ENCODE peak calls at places on chromosomes 2 and 18, in five cellular contexts. Y, B, M, N and T are unnamed samples.
A peak's percentile ranks its signal among the peaks of the same experiment; 100 is the strongest.

GRCh38 chr2:222627764-222628163 is 28.1 kb downstream of the FARSB start:
- DNase-seq in M (no peak), B (no peak), N (no peak), Y (no peak), T (no peak)

GRCh38 chr18:49758263-49758610 is 55.1 kb downstream of the ACAA2 start:
- DNase-seq in B (no peak), M (no peak), Y (no peak), N (no peak), T (no peak)

GRCh38 chr18:75081486-75081885 is 127.5 kb downstream of the PTGR3 start:
- DNase-seq in N (no peak), M (no peak), B (no peak), Y (no peak), T (no peak)

GRCh38 chr2:182666674-182667320 is 49.3 kb upstream of the DNAJC10 start:
- DNase-seq in Y (peak; percentile 39), B (peak; percentile 12), M (peak; percentile 18), N (peak; percentile 50), T (no peak)

GRCh38 chr2:29189052-29189451 is 73.8 kb downstream of the CLIP4 start:
- DNase-seq in B (peak; percentile 16), M (no peak), N (no peak), Y (no peak), T (no peak)

GRCh38 chr18:46731316-46731715 is 25.5 kb downstream of the ST8SIA5 start:
- DNase-seq in N (no peak), B (no peak), Y (no peak), M (no peak), T (no peak)

GRCh38 chr2:71609441-71609840 is 156.1 kb downstream of the DYSF start:
- DNase-seq in M (no peak), Y (no peak), N (peak; percentile 77), B (peak; percentile 41), T (peak; percentile 85)

GRCh38 chr2:168583710-168584521 is 127.8 kb downstream of the CERS6 start:
- DNase-seq in M (no peak), N (peak; percentile 78), B (peak; percentile 69), Y (no peak), T (no peak)

GRCh38 chr2:12073217-12073852 is 326.9 kb downstream of the LPIN1 start:
- DNase-seq in B (no peak), Y (no peak), N (no peak), M (no peak), T (no peak)

GRCh38 chr2:48954935-48955334 is 199.4 kb downstream of the FSHR start:
- DNase-seq in N (no peak), M (no peak), B (no peak), Y (no peak), T (no peak)

GRCh38 chr2:231987088-231987788 is 25.7 kb downstream of the DIS3L2 start:
- DNase-seq in N (peak; percentile 17), B (peak; percentile 57), M (no peak), Y (no peak), T (no peak)

GRCh38 chr18:28027755-28028154 is 149.2 kb downstream of the CDH2 start:
- DNase-seq in N (no peak), B (no peak), M (no peak), Y (no peak), T (no peak)

GRCh38 chr18:33184178-33184577 is 256.3 kb downstream of the CCDC178 start:
- DNase-seq in Y (no peak), M (no peak), B (no peak), N (no peak), T (no peak)

GRCh38 chr2:172970660-172971059 is 105.0 kb upstream of the MAP3K20 start:
- DNase-seq in B (no peak), N (no peak), Y (no peak), M (no peak), T (no peak)

GRCh38 chr2:88709117-88709739 is 17.8 kb downstream of the RPIA start:
- DNase-seq in M (no peak), B (peak; percentile 4), Y (no peak), N (peak; percentile 63), T (peak; percentile 78)

GRCh38 chr2:174343638-174344455 is 9.1 kb downstream of the SP9 start:
- DNase-seq in M (no peak), Y (peak; percentile 57), N (no peak), B (no peak), T (no peak)
- TF ChIP-seq EZH2 in M (no peak), Y (peak; percentile 98), N (no peak), B (peak; percentile 100), T (no peak)

GRCh38 chr2:16208921-16209320 is 268.6 kb downstream of the MYCN start:
- DNase-seq in Y (no peak), B (no peak), N (no peak), M (no peak), T (no peak)

GRCh38 chr2:16207611-16208010 is 267.3 kb downstream of the MYCN start:
- DNase-seq in N (no peak), B (no peak), M (no peak), Y (no peak), T (no peak)

GRCh38 chr2:16207151-16207550 is 266.8 kb downstream of the MYCN start:
- DNase-seq in B (no peak), N (no peak), Y (no peak), M (no peak), T (no peak)

GRCh38 chr2:16209799-16210198 is 269.4 kb downstream of the MYCN start:
- DNase-seq in N (no peak), Y (no peak), M (no peak), B (no peak), T (no peak)

DNA sequence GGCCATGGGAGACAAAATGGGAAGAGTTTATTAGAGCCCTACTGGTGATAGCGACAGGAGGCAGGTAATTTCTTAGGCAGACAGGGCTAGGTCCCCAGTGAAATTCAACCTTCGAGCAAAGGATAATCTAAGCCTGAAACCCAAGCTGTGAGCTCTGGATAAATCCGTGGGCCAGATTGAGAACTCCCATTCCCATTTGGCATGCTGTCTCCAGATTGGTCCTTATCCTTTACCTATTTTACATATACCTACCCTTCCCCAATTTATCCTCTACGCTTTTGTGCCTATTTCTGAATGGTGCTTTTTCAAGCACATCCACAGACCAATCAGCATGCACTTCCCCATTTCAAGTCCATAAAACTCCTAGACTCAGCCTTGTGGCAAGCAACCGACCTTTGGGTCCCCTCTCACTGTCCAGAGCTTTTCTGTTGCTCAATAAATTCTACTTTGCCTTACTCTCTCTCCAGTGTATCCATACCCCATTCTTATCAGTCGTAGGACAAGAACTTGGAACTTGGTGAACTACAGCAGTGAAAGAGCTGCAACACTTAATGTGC is 268.0 kb downstream of the MYCN start:
- DNase-seq in M (no peak), B (no peak), Y (no peak), N (no peak), T (no peak)
- H3K9me3 ChIP-seq in M (no peaks in the 10 kb centered on the region), B (no peaks in the 10 kb centered on the region), Y (no peaks in the 10 kb centered on the region), N (no peaks in the 10 kb centered on the region), T (no peaks in the 10 kb centered on the region)

DNA sequence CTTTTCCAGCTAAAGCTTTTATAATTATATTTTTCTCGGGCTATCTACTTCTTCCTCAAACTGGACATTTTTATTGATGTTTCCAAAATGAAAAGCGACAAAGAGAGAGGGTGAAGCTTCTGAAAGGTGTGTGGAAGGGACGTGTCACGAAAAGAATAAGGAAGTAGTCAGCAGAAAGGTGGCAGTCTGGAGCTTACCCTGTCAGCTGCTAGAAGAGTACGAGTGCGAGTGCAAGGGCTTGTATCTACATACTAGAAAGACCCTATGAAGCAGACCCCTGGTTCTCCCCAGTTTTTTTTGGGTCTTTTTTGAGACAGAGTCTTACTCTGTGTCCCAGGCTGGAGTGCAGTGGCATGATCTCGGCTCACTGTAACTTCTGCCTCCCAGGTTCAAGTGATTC is 14.6 kb downstream of the FHL2 start:
- DNase-seq in B (no peak), M (no peak), N (no peak), Y (no peak), T (no peak)
- H3K27ac ChIP-seq in B (no peak overlapping the region), M (no peak overlapping the region), N (no peak overlapping the region), Y (no peak overlapping the region), T (no peak overlapping the region)

GRCh38 chr2:199310654-199311275 is 147.0 kb downstream of the SATB2 start:
- DNase-seq in M (no peak), N (no peak), B (no peak), Y (no peak), T (no peak)

GRCh38 chr2:199309973-199310372 is 147.8 kb downstream of the SATB2 start:
- DNase-seq in N (no peak), M (no peak), Y (peak; percentile 68), B (no peak), T (no peak)

GRCh38 chr2:199307461-199307860 is 150.3 kb downstream of the SATB2 start:
- DNase-seq in N (no peak), B (peak; percentile 23), Y (no peak), M (no peak), T (no peak)

GRCh38 chr2:199308567-199308966 is 149.2 kb downstream of the SATB2 start:
- DNase-seq in N (no peak), M (no peak), Y (no peak), B (no peak), T (no peak)

GRCh38 chr2:199309411-199309810 is 148.3 kb downstream of the SATB2 start:
- DNase-seq in B (no peak), M (no peak), N (no peak), Y (no peak), T (no peak)
- TF ChIP-seq EZH2 in B (no peak), M (no peak), N (no peak), Y (no peak), T (no peak)

GRCh38 chr2:95215018-95215612 is 7.8 kb downstream of the ZNF892 start:
- DNase-seq in B (no peak), M (no peak), Y (no peak), N (peak; percentile 13), T (no peak)

DNA sequence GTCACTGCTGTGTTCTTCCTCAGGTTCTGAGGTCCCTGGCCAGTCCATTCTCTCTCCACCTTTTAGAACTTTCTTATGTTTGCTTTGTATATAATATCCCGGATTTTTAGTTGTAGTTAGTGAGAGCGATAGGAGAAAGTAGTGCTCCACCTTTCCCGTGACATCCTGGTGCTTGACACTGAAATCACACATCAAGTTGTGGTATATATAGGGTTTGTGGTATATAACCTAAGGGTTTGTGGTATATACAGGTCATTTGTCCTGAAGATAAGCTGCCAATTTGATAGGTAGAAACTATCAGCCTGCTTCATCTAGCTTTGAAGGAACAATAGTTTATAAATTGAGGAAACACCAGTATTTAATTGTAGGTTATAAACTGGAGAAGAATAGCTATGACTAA is 13.1 kb downstream of the ZNF892 start:
- DNase-seq in B (no peak), Y (no peak), M (no peak), N (no peak), T (no peak)
- H3K9me3 ChIP-seq in B (peaks cover 50% of the 10 kb centered on the region), Y (peaks cover 64% of the 10 kb centered on the region), M (peaks cover 18% of the 10 kb centered on the region), N (peaks cover 11% of the 10 kb centered on the region), T (peaks cover 75% of the 10 kb centered on the region)

DNA sequence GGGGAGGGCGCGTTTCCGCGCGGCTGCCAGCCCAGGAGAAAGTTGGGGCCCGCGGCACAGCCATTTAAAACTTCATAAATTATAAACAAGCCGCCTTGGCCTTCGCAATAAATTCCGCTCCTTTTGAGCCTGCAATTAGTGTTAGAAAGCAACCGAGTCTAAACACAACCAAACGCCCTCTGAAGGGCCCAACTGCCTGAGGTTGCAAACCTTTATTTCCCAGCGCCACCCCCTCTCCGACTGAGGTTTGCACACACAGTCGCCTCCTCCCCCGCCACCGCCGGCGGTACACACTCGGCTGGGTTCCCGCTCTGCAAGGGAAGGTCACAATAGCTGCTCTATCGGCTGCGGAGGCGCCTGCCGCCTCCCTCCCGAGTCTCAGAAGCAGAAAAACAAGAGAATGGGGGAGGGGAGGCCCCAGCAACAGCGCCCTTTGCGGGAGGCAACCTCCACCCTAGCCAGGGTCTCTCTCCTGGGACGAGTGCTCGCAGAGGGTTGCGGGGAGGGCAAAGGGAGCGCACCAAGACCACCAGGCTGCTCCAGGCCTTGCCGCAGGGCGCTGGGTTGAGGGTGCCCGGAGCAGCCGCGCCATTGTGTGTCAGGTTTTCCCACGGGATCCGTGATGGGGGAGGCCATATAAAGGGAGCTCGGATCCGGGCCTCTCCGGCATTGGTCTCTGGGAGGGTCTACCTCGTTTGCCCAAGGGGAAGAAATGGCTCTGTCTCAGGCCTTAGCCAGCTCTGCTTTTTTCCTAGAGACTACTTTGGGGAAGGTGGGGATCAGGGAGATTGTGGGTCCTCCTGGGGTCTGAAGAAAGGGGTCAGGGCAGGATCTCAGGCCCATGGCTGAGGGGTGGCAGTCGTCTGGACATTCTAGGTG is 13.4 kb upstream of the HOXD1 start:
- DNase-seq in B (peak; percentile 39), Y (peak; percentile 85), N (no peak), M (no peak), T (no peak)
- H3K27ac ChIP-seq in B (no peak overlapping the region), Y (no peak overlapping the region), N (no peak overlapping the region), M (no peak overlapping the region), T (no peak overlapping the region)